ENCODE peak calls at places on chromosomes 3 and 15, in seven cellular contexts. One of them, this sample, is unnamed.

GRCh38 chr3:13389378-13389777 is 30.7 kb downstream of the NUP210 start:
- DNase-seq in bronchial epithelial cell: no peak
- DNase-seq in endothelial cell of umbilical vein: no peak
- DNase-seq in BJ: no peak
- DNase-seq in globus pallidus: no peak
- DNase-seq in hepatic stellate cell: no peak
- DNase-seq in mesothelial cell of epicardium: no peak
- DNase-seq in this sample: no peak

GRCh38 chr3:31903686-31904431 is 77.2 kb downstream of the OSBPL10 start:
- DNase-seq in bronchial epithelial cell: peak; percentile 61
- DNase-seq in endothelial cell of umbilical vein: no peak
- DNase-seq in BJ: no peak
- DNase-seq in globus pallidus: no peak
- DNase-seq in hepatic stellate cell: no peak
- DNase-seq in mesothelial cell of epicardium: no peak
- DNase-seq in this sample: no peak

GRCh38 chr15:77671274-77672056 is 38.8 kb upstream of the LINGO1 start:
- DNase-seq in bronchial epithelial cell: no peak
- DNase-seq in endothelial cell of umbilical vein: no peak
- DNase-seq in BJ: no peak
- DNase-seq in globus pallidus: no peak
- DNase-seq in hepatic stellate cell: no peak
- DNase-seq in mesothelial cell of epicardium: no peak
- DNase-seq in this sample: no peak

GRCh38 chr3:126261037-126261436 is 80.7 kb upstream of the ALDH1L1 start:
- DNase-seq in bronchial epithelial cell: no peak
- DNase-seq in endothelial cell of umbilical vein: peak; percentile 11
- DNase-seq in BJ: no peak
- DNase-seq in globus pallidus: no peak
- DNase-seq in hepatic stellate cell: peak; percentile 51
- DNase-seq in mesothelial cell of epicardium: no peak
- DNase-seq in this sample: no peak

GRCh38 chr3:35194666-35195065 is 444.7 kb upstream of the ARPP21 start:
- DNase-seq in bronchial epithelial cell: peak; percentile 28
- DNase-seq in endothelial cell of umbilical vein: no peak
- DNase-seq in BJ: no peak
- DNase-seq in globus pallidus: no peak
- DNase-seq in hepatic stellate cell: no peak
- DNase-seq in mesothelial cell of epicardium: no peak
- DNase-seq in this sample: no peak

GRCh38 chr3:50211930-50212329 is 6.9 kb downstream of the SLC38A3 start:
- DNase-seq in bronchial epithelial cell: peak; percentile 30
- DNase-seq in endothelial cell of umbilical vein: no peak
- DNase-seq in BJ: no peak
- DNase-seq in globus pallidus: no peak
- DNase-seq in hepatic stellate cell: no peak
- DNase-seq in mesothelial cell of epicardium: no peak
- DNase-seq in this sample: no peak

GRCh38 chr3:36408146-36408545 is 27.8 kb downstream of the STAC start:
- DNase-seq in bronchial epithelial cell: no peak
- DNase-seq in endothelial cell of umbilical vein: no peak
- DNase-seq in BJ: no peak
- DNase-seq in globus pallidus: no peak
- DNase-seq in hepatic stellate cell: no peak
- DNase-seq in mesothelial cell of epicardium: no peak
- DNase-seq in this sample: no peak

GRCh38 chr3:178532414-178532813 is 3.8 kb upstream of the KCNMB2 start:
- DNase-seq in bronchial epithelial cell: peak; percentile 27
- DNase-seq in endothelial cell of umbilical vein: peak; percentile 68
- DNase-seq in BJ: no peak
- DNase-seq in globus pallidus: no peak
- DNase-seq in hepatic stellate cell: no peak
- DNase-seq in mesothelial cell of epicardium: no peak
- DNase-seq in this sample: no peak

GRCh38 chr15:87082576-87082975 is 1002.9 kb downstream of the AGBL1 start:
- DNase-seq in bronchial epithelial cell: no peak
- DNase-seq in endothelial cell of umbilical vein: no peak
- DNase-seq in BJ: no peak
- DNase-seq in globus pallidus: no peak
- DNase-seq in hepatic stellate cell: no peak
- DNase-seq in mesothelial cell of epicardium: no peak
- DNase-seq in this sample: no peak

GRCh38 chr3:158909870-158910269 is 108.0 kb downstream of the MFSD1 start:
- DNase-seq in bronchial epithelial cell: no peak
- DNase-seq in endothelial cell of umbilical vein: no peak
- DNase-seq in BJ: peak; percentile 6
- DNase-seq in globus pallidus: no peak
- DNase-seq in hepatic stellate cell: no peak
- DNase-seq in mesothelial cell of epicardium: no peak
- DNase-seq in this sample: no peak

GRCh38 chr3:25090869-25091453 is 337.1 kb upstream of the RARB start:
- DNase-seq in bronchial epithelial cell: no peak
- DNase-seq in endothelial cell of umbilical vein: no peak
- DNase-seq in BJ: no peak
- DNase-seq in globus pallidus: no peak
- DNase-seq in hepatic stellate cell: no peak
- DNase-seq in mesothelial cell of epicardium: no peak
- DNase-seq in this sample: no peak

GRCh38 chr3:113251817-113252216 is 40.5 kb downstream of the BOC start:
- DNase-seq in bronchial epithelial cell: no peak
- DNase-seq in endothelial cell of umbilical vein: no peak
- DNase-seq in BJ: no peak
- DNase-seq in globus pallidus: no peak
- DNase-seq in hepatic stellate cell: no peak
- DNase-seq in mesothelial cell of epicardium: no peak
- DNase-seq in this sample: no peak

GRCh38 chr3:175029828-175030227 is 170.7 kb downstream of the NAALADL2 start:
- DNase-seq in bronchial epithelial cell: no peak
- DNase-seq in endothelial cell of umbilical vein: no peak
- DNase-seq in BJ: no peak
- DNase-seq in globus pallidus: no peak
- DNase-seq in hepatic stellate cell: no peak
- DNase-seq in mesothelial cell of epicardium: no peak
- DNase-seq in this sample: no peak

GRCh38 chr3:180306691-180307090 is 270.0 kb upstream of the PEX5L start:
- DNase-seq in bronchial epithelial cell: peak; percentile 83
- DNase-seq in endothelial cell of umbilical vein: no peak
- DNase-seq in BJ: no peak
- DNase-seq in globus pallidus: no peak
- DNase-seq in hepatic stellate cell: no peak
- DNase-seq in mesothelial cell of epicardium: no peak
- DNase-seq in this sample: no peak

GRCh38 chr3:20130122-20130521 is 55.9 kb downstream of the SGO1 start:
- DNase-seq in bronchial epithelial cell: no peak
- DNase-seq in endothelial cell of umbilical vein: no peak
- DNase-seq in BJ: no peak
- DNase-seq in globus pallidus: peak; percentile 22
- DNase-seq in hepatic stellate cell: no peak
- DNase-seq in mesothelial cell of epicardium: no peak
- DNase-seq in this sample: no peak

GRCh38 chr15:28871168-28871567 is 14.6 kb upstream of the APBA2 start:
- DNase-seq in bronchial epithelial cell: no peak
- DNase-seq in endothelial cell of umbilical vein: no peak
- DNase-seq in BJ: no peak
- DNase-seq in globus pallidus: no peak
- DNase-seq in hepatic stellate cell: no peak
- DNase-seq in mesothelial cell of epicardium: no peak
- DNase-seq in this sample: no peak

GRCh38 chr3:193853511-193854219 is 260.7 kb downstream of the OPA1 start:
- DNase-seq in bronchial epithelial cell: no peak
- DNase-seq in endothelial cell of umbilical vein: peak; percentile 53
- DNase-seq in BJ: no peak
- DNase-seq in globus pallidus: no peak
- DNase-seq in hepatic stellate cell: no peak
- DNase-seq in mesothelial cell of epicardium: no peak
- DNase-seq in this sample: peak; percentile 63

GRCh38 chr3:17798000-17798399 is 55.6 kb upstream of the TBC1D5 start:
- DNase-seq in bronchial epithelial cell: no peak
- DNase-seq in endothelial cell of umbilical vein: no peak
- DNase-seq in BJ: no peak
- DNase-seq in globus pallidus: no peak
- DNase-seq in hepatic stellate cell: no peak
- DNase-seq in mesothelial cell of epicardium: no peak
- DNase-seq in this sample: no peak

GRCh38 chr3:122890077-122890484 is 95.2 kb downstream of the SLC49A4 start:
- DNase-seq in bronchial epithelial cell: peak; percentile 99
- DNase-seq in endothelial cell of umbilical vein: peak; percentile 25
- DNase-seq in BJ: no peak
- DNase-seq in globus pallidus: peak; percentile 55
- DNase-seq in hepatic stellate cell: no peak
- DNase-seq in mesothelial cell of epicardium: no peak
- DNase-seq in this sample: peak; percentile 87

GRCh38 chr3:177824190-177824786 is 627.0 kb upstream of the TBL1XR1 start:
- DNase-seq in bronchial epithelial cell: peak; percentile 73
- DNase-seq in endothelial cell of umbilical vein: peak; percentile 94
- DNase-seq in BJ: no peak
- DNase-seq in globus pallidus: no peak
- DNase-seq in hepatic stellate cell: peak; percentile 50
- DNase-seq in mesothelial cell of epicardium: no peak
- DNase-seq in this sample: no peak

GRCh38 chr3:127427666-127428065 is 139.8 kb upstream of the PRR20G start:
- DNase-seq in bronchial epithelial cell: no peak
- DNase-seq in endothelial cell of umbilical vein: no peak
- DNase-seq in BJ: no peak
- DNase-seq in globus pallidus: no peak
- DNase-seq in hepatic stellate cell: no peak
- DNase-seq in mesothelial cell of epicardium: peak; percentile 34
- DNase-seq in this sample: no peak

GRCh38 chr15:45606413-45606812 is 19.2 kb downstream of the BLOC1S6 start:
- DNase-seq in bronchial epithelial cell: no peak
- DNase-seq in endothelial cell of umbilical vein: no peak
- DNase-seq in BJ: no peak
- DNase-seq in globus pallidus: no peak
- DNase-seq in hepatic stellate cell: no peak
- DNase-seq in mesothelial cell of epicardium: no peak
- DNase-seq in this sample: no peak

GRCh38 chr3:150407818-150408231 is 273 bp upstream of the TSC22D2 start:
- DNase-seq in bronchial epithelial cell: peak; percentile 70
- DNase-seq in endothelial cell of umbilical vein: no peak
- DNase-seq in BJ: no peak
- DNase-seq in globus pallidus: no peak
- DNase-seq in hepatic stellate cell: no peak
- DNase-seq in mesothelial cell of epicardium: no peak
- DNase-seq in this sample: no peak

GRCh38 chr3:72230774-72231379 is 445.9 kb upstream of the PROK2 start:
- DNase-seq in bronchial epithelial cell: no peak
- DNase-seq in endothelial cell of umbilical vein: no peak
- DNase-seq in BJ: peak; percentile 45
- DNase-seq in globus pallidus: peak; percentile 40
- DNase-seq in hepatic stellate cell: no peak
- DNase-seq in mesothelial cell of epicardium: no peak
- DNase-seq in this sample: no peak

GRCh38 chr3:27680517-27681246 is 41.4 kb downstream of the EOMES start:
- DNase-seq in bronchial epithelial cell: no peak
- DNase-seq in endothelial cell of umbilical vein: no peak
- DNase-seq in BJ: no peak
- DNase-seq in globus pallidus: no peak
- DNase-seq in hepatic stellate cell: no peak
- DNase-seq in mesothelial cell of epicardium: no peak
- DNase-seq in this sample: no peak

GRCh38 chr3:158679547-158680000 is 7.1 kb upstream of the LXN start:
- DNase-seq in bronchial epithelial cell: peak; percentile 36
- DNase-seq in endothelial cell of umbilical vein: no peak
- DNase-seq in BJ: no peak
- DNase-seq in globus pallidus: no peak
- DNase-seq in hepatic stellate cell: peak; percentile 22
- DNase-seq in mesothelial cell of epicardium: no peak
- DNase-seq in this sample: no peak

GRCh38 chr3:149566296-149566945 is 91.4 kb downstream of the WWTR1 start:
- DNase-seq in bronchial epithelial cell: no peak
- DNase-seq in endothelial cell of umbilical vein: no peak
- DNase-seq in BJ: no peak
- DNase-seq in globus pallidus: no peak
- DNase-seq in hepatic stellate cell: no peak
- DNase-seq in mesothelial cell of epicardium: no peak
- DNase-seq in this sample: no peak

GRCh38 chr3:57949779-57950618 is 58.2 kb upstream of the FLNB start:
- DNase-seq in bronchial epithelial cell: peak; percentile 75
- DNase-seq in endothelial cell of umbilical vein: peak; percentile 67
- DNase-seq in BJ: peak; percentile 13
- DNase-seq in globus pallidus: no peak
- DNase-seq in hepatic stellate cell: no peak
- DNase-seq in mesothelial cell of epicardium: no peak
- DNase-seq in this sample: no peak

GRCh38 chr3:17116007-17116659 is 231.4 kb downstream of the PLCL2 start:
- DNase-seq in bronchial epithelial cell: no peak
- DNase-seq in endothelial cell of umbilical vein: no peak
- DNase-seq in BJ: no peak
- DNase-seq in globus pallidus: no peak
- DNase-seq in hepatic stellate cell: no peak
- DNase-seq in mesothelial cell of epicardium: no peak
- DNase-seq in this sample: no peak

GRCh38 chr15:56040081-56041035 is 46.9 kb upstream of the NEDD4 start:
- DNase-seq in bronchial epithelial cell: peak; percentile 99
- DNase-seq in endothelial cell of umbilical vein: peak; percentile 92
- DNase-seq in BJ: peak; percentile 82
- DNase-seq in globus pallidus: no peak
- DNase-seq in hepatic stellate cell: peak; percentile 59
- DNase-seq in mesothelial cell of epicardium: no peak
- DNase-seq in this sample: peak; percentile 87

GRCh38 chr15:48696627-48697312 is 51.3 kb upstream of the FBN1 start:
- DNase-seq in bronchial epithelial cell: peak; percentile 54
- DNase-seq in endothelial cell of umbilical vein: peak; percentile 33
- DNase-seq in BJ: no peak
- DNase-seq in globus pallidus: no peak
- DNase-seq in hepatic stellate cell: no peak
- DNase-seq in mesothelial cell of epicardium: no peak
- DNase-seq in this sample: no peak

GRCh38 chr3:100399341-100400071 is 1.4 kb downstream of the TOMM70 start:
- DNase-seq in bronchial epithelial cell: no peak
- DNase-seq in endothelial cell of umbilical vein: no peak
- DNase-seq in BJ: no peak
- DNase-seq in globus pallidus: no peak
- DNase-seq in hepatic stellate cell: no peak
- DNase-seq in mesothelial cell of epicardium: no peak
- DNase-seq in this sample: no peak

GRCh38 chr3:157856078-157856939 is 249.9 kb downstream of the SHOX2 start:
- DNase-seq in bronchial epithelial cell: peak; percentile 84
- DNase-seq in endothelial cell of umbilical vein: no peak
- DNase-seq in BJ: no peak
- DNase-seq in globus pallidus: no peak
- DNase-seq in hepatic stellate cell: no peak
- DNase-seq in mesothelial cell of epicardium: no peak
- DNase-seq in this sample: peak; percentile 18

GRCh38 chr3:190339130-190339529 is 16.9 kb upstream of the CLDN1 start:
- DNase-seq in bronchial epithelial cell: peak; percentile 91
- DNase-seq in endothelial cell of umbilical vein: peak; percentile 72
- DNase-seq in BJ: no peak
- DNase-seq in globus pallidus: no peak
- DNase-seq in hepatic stellate cell: no peak
- DNase-seq in mesothelial cell of epicardium: no peak
- DNase-seq in this sample: no peak

GRCh38 chr3:180408654-180409053 is 193.3 kb upstream of the TTC14 start:
- DNase-seq in bronchial epithelial cell: peak; percentile 90
- DNase-seq in endothelial cell of umbilical vein: peak; percentile 45
- DNase-seq in BJ: no peak
- DNase-seq in globus pallidus: no peak
- DNase-seq in hepatic stellate cell: no peak
- DNase-seq in mesothelial cell of epicardium: no peak
- DNase-seq in this sample: peak; percentile 59

GRCh38 chr3:109265300-109265699 is 51.0 kb downstream of the DPPA2 start:
- DNase-seq in bronchial epithelial cell: no peak
- DNase-seq in endothelial cell of umbilical vein: no peak
- DNase-seq in BJ: no peak
- DNase-seq in globus pallidus: no peak
- DNase-seq in hepatic stellate cell: no peak
- DNase-seq in mesothelial cell of epicardium: no peak
- DNase-seq in this sample: no peak

GRCh38 chr3:196837819-196838420 is 29.8 kb upstream of the SENP5 start:
- DNase-seq in bronchial epithelial cell: peak; percentile 50
- DNase-seq in endothelial cell of umbilical vein: peak; percentile 56
- DNase-seq in BJ: no peak
- DNase-seq in globus pallidus: peak; percentile 37
- DNase-seq in hepatic stellate cell: peak; percentile 72
- DNase-seq in mesothelial cell of epicardium: no peak
- DNase-seq in this sample: no peak

GRCh38 chr3:123344175-123344908 is 104.5 kb downstream of the ADCY5 start:
- DNase-seq in bronchial epithelial cell: no peak
- DNase-seq in endothelial cell of umbilical vein: peak; percentile 6
- DNase-seq in BJ: no peak
- DNase-seq in globus pallidus: peak; percentile 37
- DNase-seq in hepatic stellate cell: peak; percentile 82
- DNase-seq in mesothelial cell of epicardium: no peak
- DNase-seq in this sample: no peak

This sample was measured in epithelial cell of prostate.